ENCODE peak calls at places on chromosomes 7 and 10, in eight cellular contexts. H is cardiac muscle cell, J is iPS DF 6.9, F is Peyer's patch, L is heart right ventricle, B is ovary, Z is substantia nigra, I is thoracic aorta. D is an unnamed sample.

GRCh38 chr7:132742152-132742551 is 165.9 kb upstream of the PLXNA4 start:
- DNase-seq in F (no peak), H (peak), B (peak), Z (no peak), I (no peak), L (peak), J (no peak), D (peak)

GRCh38 chr7:149715476-149715875 is 57.9 kb downstream of the ZNF467 start:
- DNase-seq in J (no peak), I (no peak), Z (no peak), H (no peak), B (no peak), L (no peak), F (no peak), D (peak)

GRCh38 chr10:46091834-46092522 is 45.9 kb upstream of the MSMB start:
- DNase-seq in F (no peak), L (no peak), H (no peak), I (no peak), J (no peak), Z (no peak), B (no peak), D (no peak)

GRCh38 chr7:137151056-137151731 is 192.3 kb downstream of the PTN start:
- DNase-seq in J (no peak), B (no peak), F (no peak), I (no peak), Z (no peak), L (no peak), H (peak), D (no peak)

GRCh38 chr7:47670738-47671137 is 88.8 kb upstream of the TNS3 start:
- DNase-seq in L (no peak), F (peak), Z (no peak), B (no peak), I (no peak), H (no peak), J (no peak), D (no peak)

GRCh38 chr7:145698526-145699262 is 417.9 kb upstream of the CNTNAP2 start:
- DNase-seq in Z (no peak), L (no peak), J (no peak), H (no peak), I (no peak), F (no peak), B (no peak), D (no peak)

GRCh38 chr7:128827248-128827958 is 2.8 kb upstream of the FLNC start:
- DNase-seq in L (peak), F (no peak), Z (no peak), H (peak), J (no peak), I (no peak), B (peak), D (no peak)

GRCh38 chr10:71647526-71648354 is 71.8 kb downstream of the C10orf105 start:
- DNase-seq in H (no peak), F (no peak), I (no peak), L (no peak), J (no peak), Z (no peak), B (no peak), D (no peak)

DNA sequence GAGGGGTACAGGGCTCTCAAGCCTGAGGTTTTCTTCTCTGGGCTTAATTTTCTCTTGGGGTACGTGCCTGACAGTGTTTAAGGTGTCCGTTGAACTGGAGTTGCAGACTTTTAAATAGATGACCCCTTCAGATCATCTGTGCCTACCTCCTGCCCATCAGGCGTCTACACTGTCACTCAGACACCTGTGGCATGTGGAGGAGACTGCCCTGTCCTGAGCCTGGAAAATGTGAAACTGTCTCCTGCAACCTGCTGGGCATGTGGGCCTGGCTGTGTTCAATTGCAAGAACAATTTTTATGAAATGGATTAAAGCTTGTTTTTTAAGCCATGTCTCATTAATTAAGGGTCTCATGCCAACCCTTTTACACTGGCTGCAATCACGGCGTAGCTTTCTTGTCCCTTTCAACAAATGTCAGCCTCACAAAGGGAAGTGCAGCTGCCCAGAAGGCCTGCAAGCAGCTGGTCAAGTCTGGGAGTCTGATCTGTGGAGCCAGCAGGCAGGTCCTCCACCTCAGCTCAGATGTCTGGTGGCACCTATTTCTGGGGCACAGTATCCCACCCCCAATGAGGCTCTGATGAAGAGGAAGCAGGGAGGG is 8.8 kb downstream of the ATP5MF start:
- DNase-seq in J (no peak), I (no peak), Z (no peak), F (no peak), B (no peak), L (no peak), H (no peak), D (no peak)
- H3K27ac ChIP-seq in J (no peak), I (no peak), Z (peak), F (no peak), B (no peak), L (no peak), H (no peak), D (no peak)

DNA sequence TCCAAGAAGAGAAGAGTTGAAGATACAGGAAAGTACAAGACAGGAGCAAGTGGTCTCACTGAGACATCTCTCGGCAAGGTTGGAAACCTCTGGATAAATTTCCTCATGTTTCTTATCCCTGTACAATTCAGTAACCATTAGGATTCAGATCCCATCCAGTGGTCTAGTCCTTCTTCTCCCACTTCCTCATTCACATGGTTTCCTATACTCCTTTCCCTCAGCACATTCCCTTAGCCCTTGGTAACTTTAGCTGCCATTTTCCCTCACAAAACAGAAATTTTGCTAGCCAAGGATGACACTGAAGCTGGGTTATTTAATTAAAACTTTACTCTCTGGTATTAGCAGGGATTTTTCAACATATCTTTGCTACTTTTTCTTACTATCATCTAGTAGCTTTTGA is 82.6 kb downstream of the CPED1 start:
- DNase-seq in H (no peak), J (no peak), Z (no peak), F (no peak), B (no peak), L (no peak), I (no peak), D (no peak)
- H3K27ac ChIP-seq in H (no peak), J (no peak), Z (no peak), F (no peak), B (no peak), L (peak), I (peak), D (no peak)

GRCh38 chr10:77863446-77863845 is 63.1 kb downstream of the DLG5 start:
- DNase-seq in B (no peak), F (no peak), I (no peak), Z (no peak), J (no peak), L (no peak), H (peak), D (no peak)
- H3K27ac ChIP-seq in B (no peak), F (no peak), I (no peak), Z (no peak), J (no peak), L (no peak), H (no peak), D (no peak)

DNA sequence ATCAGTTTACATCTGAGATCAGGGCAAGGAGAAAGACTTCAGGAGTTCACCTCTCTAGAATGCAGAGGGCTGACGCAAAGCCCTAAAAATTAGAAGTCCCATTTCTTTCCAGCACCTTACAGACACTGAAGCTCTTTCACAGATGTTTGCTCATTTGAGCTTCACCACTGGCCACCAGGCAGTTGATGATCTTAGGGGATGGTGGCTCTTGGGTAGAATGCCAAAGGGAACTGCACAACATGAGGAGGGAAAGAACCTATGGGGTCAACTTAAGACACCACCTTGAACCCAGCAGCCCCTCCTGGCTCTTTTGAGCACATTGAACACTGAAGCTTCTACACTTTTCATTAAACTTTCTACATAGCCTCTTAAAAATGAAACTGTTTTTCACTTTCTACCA is 390.3 kb upstream of the CELF2 start:
- DNase-seq in F (no peak), H (no peak), Z (no peak), J (no peak), I (no peak), L (no peak), B (no peak), D (no peak)
- H3K27ac ChIP-seq in F (no peak), H (no peak), Z (no peak), J (no peak), I (no peak), L (no peak), B (no peak), D (no peak)

GRCh38 chr7:101220295-101220694 is 2.3 kb downstream of the ZNHIT1 start:
- DNase-seq in H (no peak), L (no peak), J (no peak), I (no peak), B (no peak), F (no peak), Z (no peak), D (no peak)

GRCh38 chr7:101216860-101217387 is 457 bp downstream of the PLOD3 start:
- DNase-seq in I (no peak), H (no peak), F (no peak), L (no peak), J (no peak), B (peak), Z (peak), D (no peak)

GRCh38 chr7:101218236-101219130 is 518 bp downstream of the ZNHIT1 start:
- DNase-seq in F (no peak), H (no peak), Z (no peak), I (no peak), B (no peak), J (no peak), L (no peak), D (no peak)

GRCh38 chr7:101217388-101218235 is at the start of the genes PLOD3 and ZNHIT1:
- DNase-seq in H (peak), F (peak), B (peak), L (peak), Z (peak), I (peak), J (peak), D (peak)

GRCh38 chr7:101216001-101216859 is 1.2 kb downstream of the PLOD3 start:
- DNase-seq in J (no peak), F (no peak), B (no peak), H (peak), I (no peak), Z (no peak), L (no peak), D (no peak)
- H3K27ac ChIP-seq in J (no peak), F (peak), B (no peak), H (no peak), I (peak), Z (peak), L (peak), D (peak)

GRCh38 chr7:3321206-3321605 is 20.2 kb downstream of the SDK1 start:
- DNase-seq in J (no peak), I (no peak), Z (no peak), F (no peak), H (no peak), B (no peak), L (no peak), D (no peak)
- H3K27ac ChIP-seq in J (no peak), I (no peak), Z (no peak), F (no peak), H (no peak), B (no peak), L (no peak), D (no peak)

GRCh38 chr10:22607261-22607660 is 107.1 kb downstream of the PIP4K2A start:
- DNase-seq in I (no peak), Z (no peak), H (no peak), J (no peak), L (no peak), F (no peak), B (no peak), D (no peak)

GRCh38 chr10:22603581-22603980 is 110.8 kb downstream of the PIP4K2A start:
- DNase-seq in I (no peak), L (no peak), Z (no peak), H (no peak), B (no peak), J (no peak), F (no peak), D (no peak)

GRCh38 chr10:22606164-22606614 is 108.2 kb downstream of the PIP4K2A start:
- DNase-seq in F (peak), J (no peak), L (no peak), B (no peak), Z (no peak), H (peak), I (no peak), D (no peak)

GRCh38 chr10:22605168-22605567 is 109.2 kb downstream of the PIP4K2A start:
- DNase-seq in L (no peak), J (no peak), Z (no peak), H (peak), F (no peak), I (no peak), B (no peak), D (no peak)

GRCh38 chr10:22604314-22605091 is 109.9 kb downstream of the PIP4K2A start:
- DNase-seq in Z (no peak), F (no peak), L (no peak), J (no peak), B (no peak), I (no peak), H (no peak), D (no peak)
- H3K27ac ChIP-seq in Z (peak), F (peak), L (no peak), J (no peak), B (no peak), I (peak), H (peak), D (peak)

GRCh38 chr10:119657725-119658124 is 6.5 kb downstream of the BAG3 start:
- DNase-seq in Z (no peak), L (no peak), B (no peak), F (no peak), J (no peak), I (no peak), H (no peak), D (no peak)

GRCh38 chr10:119658274-119658673 is 7.1 kb downstream of the BAG3 start:
- DNase-seq in F (peak), J (no peak), I (peak), L (peak), B (peak), Z (no peak), H (peak), D (peak)

GRCh38 chr10:119655566-119656001 is 4.4 kb downstream of the BAG3 start:
- DNase-seq in Z (no peak), J (no peak), L (peak), B (no peak), I (no peak), H (peak), F (peak), D (no peak)

GRCh38 chr10:119654540-119654939 is 3.4 kb downstream of the BAG3 start:
- DNase-seq in B (no peak), L (no peak), F (no peak), J (no peak), Z (no peak), H (peak), I (peak), D (peak)

DNA sequence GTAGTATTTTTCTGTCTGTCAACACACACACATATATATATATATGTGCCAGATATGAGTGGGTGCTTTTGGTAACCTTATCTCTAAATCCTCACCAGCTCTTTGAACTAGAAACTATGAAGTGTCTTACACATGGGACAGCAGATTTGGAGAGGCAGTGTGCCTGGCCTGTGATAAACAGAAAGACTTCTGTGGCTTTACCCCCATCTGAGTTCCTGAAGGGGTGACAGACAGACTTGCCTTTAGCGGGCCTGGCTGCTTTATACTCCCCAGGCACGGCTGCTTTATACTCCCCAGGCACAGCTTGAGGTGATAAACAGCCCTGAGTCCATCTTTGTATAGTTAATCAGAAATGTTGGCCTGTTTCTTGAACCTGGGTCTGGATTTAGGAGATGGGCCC is 5.6 kb downstream of the BAG3 start:
- DNase-seq in J (no peak), I (no peak), Z (no peak), F (no peak), L (no peak), B (no peak), H (no peak), D (no peak)
- H3K27ac ChIP-seq in J (no peak), I (peak), Z (peak), F (no peak), L (peak), B (no peak), H (peak), D (no peak)